ENCODE peak calls at places on chromosome 18, in five cellular contexts. T is mesenchymal stem cell, D is lung, V is brain microvascular endothelial cell, B is AG04450. G is an unnamed sample.
A peak's percentile ranks its signal among the peaks of the same experiment; 100 is the strongest.

GRCh38 chr18:41753826-41754225 is 201.2 kb upstream of the PIK3C3 start:
- DNase-seq in T (no peak), D (no peak), V (no peak), B (no peak), G (no peak)

GRCh38 chr18:29853126-29853525 is 1189.4 kb downstream of the DSC3 start:
- DNase-seq in T (no peak), D (no peak), V (no peak), B (no peak), G (no peak)

GRCh38 chr18:50310080-50310479 is 22.6 kb upstream of the CXXC1 start:
- DNase-seq in T (no peak), D (no peak), V (no peak), B (no peak), G (no peak)

GRCh38 chr18:70464343-70465114 is 175.7 kb downstream of the SOCS6 start:
- DNase-seq in T (peak; percentile 79), D (peak; percentile 76), V (peak; percentile 54), B (no peak), G (peak; percentile 81)

GRCh38 chr18:32019251-32019943 is 772 bp downstream of the RNF125 start:
- DNase-seq in T (peak; percentile 41), D (peak; percentile 42), V (peak; percentile 5), B (no peak), G (no peak)

GRCh38 chr18:48003426-48004349 is 73.2 kb upstream of the SMAD2 start:
- DNase-seq in T (peak; percentile 6), D (no peak), V (peak; percentile 22), B (no peak), G (peak; percentile 65)

GRCh38 chr18:10858477-10858876 is 290.9 kb downstream of the PIEZO2 start:
- DNase-seq in T (no peak), D (no peak), V (no peak), B (no peak), G (no peak)

GRCh38 chr18:46319793-46320192 is 215.6 kb downstream of the HAUS1 start:
- DNase-seq in T (no peak), D (no peak), V (no peak), B (no peak), G (no peak)

GRCh38 chr18:9671214-9671613 is 36.9 kb upstream of the RAB31 start:
- DNase-seq in T (no peak), D (no peak), V (no peak), B (no peak), G (no peak)

GRCh38 chr18:25561923-25562322 is 210.0 kb upstream of the ZNF521 start:
- DNase-seq in T (peak; percentile 28), D (no peak), V (peak; percentile 2), B (peak; percentile 8), G (no peak)

GRCh38 chr18:25052426-25052825 is 299.5 kb downstream of the ZNF521 start:
- DNase-seq in T (no peak), D (no peak), V (no peak), B (no peak), G (no peak)

GRCh38 chr18:72542993-72543361 is 1.2 kb downstream of the CBLN2 start:
- DNase-seq in T (no peak), D (no peak), V (no peak), B (no peak), G (no peak)

GRCh38 chr18:50432915-50433314 is 58.1 kb downstream of the SKA1 start:
- DNase-seq in T (no peak), D (no peak), V (no peak), B (no peak), G (no peak)

GRCh38 chr18:78129260-78129659 is 850.4 kb upstream of the SALL3 start:
- DNase-seq in T (no peak), D (no peak), V (no peak), B (no peak), G (no peak)

GRCh38 chr18:64271975-64272659 is 123.2 kb upstream of the LINC00305 start:
- DNase-seq in T (no peak), D (no peak), V (no peak), B (no peak), G (no peak)

GRCh38 chr18:37565138-37565984 is at the start of gene CELF4:
- DNase-seq in T (peak; percentile 43), D (no peak), V (no peak), B (no peak), G (no peak)

GRCh38 chr18:77187201-77187600 is 54.6 kb upstream of the MBP start:
- DNase-seq in T (no peak), D (no peak), V (no peak), B (no peak), G (no peak)

GRCh38 chr18:75456277-75456676 is 28.8 kb upstream of the SMIM21 start:
- DNase-seq in T (peak; percentile 5), D (no peak), V (no peak), B (no peak), G (no peak)
- H3K4me3 ChIP-seq in T (peak overlapping the region; percentile 75), D (no peak overlapping the region), V (peak overlapping the region; percentile 54), B (no peak overlapping the region), G (peak overlapping the region; percentile 61)

GRCh38 chr18:63208676-63209075 is 110.9 kb downstream of the BCL2 start:
- DNase-seq in T (no peak), D (no peak), V (no peak), B (no peak), G (no peak)
- H3K4me3 ChIP-seq in T (no peak overlapping the region), D (no peak overlapping the region), V (no peak overlapping the region), B (no peak overlapping the region), G (no peak overlapping the region)

GRCh38 chr18:49082714-49083688 is 132.2 kb upstream of the SMAD7 start:
- DNase-seq in T (no peak), D (no peak), V (no peak), B (no peak), G (no peak)
- H3K4me3 ChIP-seq in T (no peak overlapping the region), D (no peak overlapping the region), V (no peak overlapping the region), B (no peak overlapping the region), G (no peak overlapping the region)

GRCh38 chr18:61149786-61150185 is 183.4 kb upstream of the CDH20 start:
- DNase-seq in T (no peak), D (no peak), V (no peak), B (no peak), G (no peak)

GRCh38 chr18:61153571-61153970 is 179.7 kb upstream of the CDH20 start:
- DNase-seq in T (no peak), D (no peak), V (no peak), B (no peak), G (no peak)

DNA sequence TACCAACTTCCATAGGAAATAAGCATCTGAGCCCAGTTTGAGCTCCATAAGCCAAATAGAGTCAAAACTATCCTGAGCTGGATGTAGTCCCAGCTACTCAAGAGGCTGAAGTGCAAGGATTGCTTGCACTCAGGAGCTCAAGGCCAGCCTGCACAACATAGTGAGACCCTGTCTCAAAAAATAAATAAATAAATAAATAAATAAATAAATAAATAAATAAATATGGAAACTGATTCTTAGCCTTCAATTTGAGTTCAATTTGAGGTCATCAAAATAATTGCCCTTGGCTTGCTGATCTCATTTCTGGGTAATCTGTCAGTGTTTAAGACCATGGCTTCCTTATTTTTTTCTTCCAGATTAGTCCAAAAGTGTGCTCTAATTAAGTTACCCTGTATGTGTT is 184.9 kb upstream of the CDH20 start:
- DNase-seq in T (no peak), D (no peak), V (no peak), B (no peak), G (no peak)
- H3K4me3 ChIP-seq in T (no peak overlapping the region), D (no peak overlapping the region), V (no peak overlapping the region), B (no peak overlapping the region), G (no peak overlapping the region)

GRCh38 chr18:59573962-59574361 is 123.3 kb downstream of the CCBE1 start:
- DNase-seq in T (no peak), D (no peak), V (no peak), B (no peak), G (no peak)
- H3K4me3 ChIP-seq in T (no peak overlapping the region), D (no peak overlapping the region), V (no peak overlapping the region), B (no peak overlapping the region), G (no peak overlapping the region)

GRCh38 chr18:23137093-23137640 is 1.9 kb downstream of the CABLES1 start:
- DNase-seq in T (peak; percentile 61), D (peak; percentile 38), V (no peak), B (no peak), G (no peak)
- H3K4me3 ChIP-seq in T (peak overlapping the region; percentile 88), D (peak overlapping the region; percentile 76), V (peak overlapping the region; percentile 67), B (peak overlapping the region; percentile 75), G (peak overlapping the region; percentile 49)

DNA sequence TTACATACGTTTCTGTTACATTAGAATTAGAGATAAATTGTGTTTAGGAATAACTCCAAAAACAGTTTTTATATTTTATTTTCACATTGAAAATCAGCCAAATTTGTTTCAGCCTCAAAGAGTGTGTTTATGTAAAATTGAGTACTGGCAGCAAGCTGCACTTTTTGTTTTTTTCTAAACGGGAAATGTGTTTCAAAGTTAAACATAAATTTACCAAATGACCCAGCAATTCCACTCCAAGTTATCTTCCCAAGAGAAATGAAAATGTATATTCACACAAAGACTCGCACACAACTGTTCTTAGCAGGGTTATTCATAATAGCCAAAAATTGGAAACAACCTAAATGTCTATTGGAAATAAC is 9.4 kb downstream of the ALPK2 start:
- DNase-seq in T (no peak), D (no peak), V (no peak), B (no peak), G (no peak)
- H3K4me3 ChIP-seq in T (no peak overlapping the region), D (no peak overlapping the region), V (no peak overlapping the region), B (no peak overlapping the region), G (no peak overlapping the region)

GRCh38 chr18:34740724-34741123 is 30.6 kb downstream of the DTNA start:
- DNase-seq in T (no peak), D (no peak), V (no peak), B (no peak), G (no peak)

GRCh38 chr18:34744569-34744968 is 34.5 kb downstream of the DTNA start:
- DNase-seq in T (no peak), D (no peak), V (no peak), B (no peak), G (no peak)

GRCh38 chr18:34742761-34743366 is 32.8 kb downstream of the DTNA start:
- DNase-seq in T (no peak), D (no peak), V (no peak), B (no peak), G (no peak)

GRCh38 chr18:34741401-34741800 is 31.3 kb downstream of the DTNA start:
- DNase-seq in T (no peak), D (no peak), V (no peak), B (no peak), G (no peak)

GRCh38 chr18:34746614-34747013 is 36.5 kb downstream of the DTNA start:
- DNase-seq in T (no peak), D (no peak), V (no peak), B (no peak), G (no peak)
- H3K4me3 ChIP-seq in T (no peak overlapping the region), D (no peak overlapping the region), V (no peak overlapping the region), B (no peak overlapping the region), G (no peak overlapping the region)

GRCh38 chr18:2848145-2848878 is 1.5 kb downstream of the EMILIN2 start:
- DNase-seq in T (peak; percentile 5), D (no peak), V (no peak), B (no peak), G (no peak)
- H3K4me3 ChIP-seq in T (peak overlapping the region; percentile 80), D (no peak overlapping the region), V (peak overlapping the region; percentile 44), B (no peak overlapping the region), G (peak overlapping the region; percentile 36)

G was measured in right atrium auricular region.